ENCODE peak calls at places on chromosome 14, in ten cellular contexts. One of them, this sample, is unnamed.
A peak's percentile ranks its signal among the peaks of the same experiment; 100 is the strongest.

GRCh38 chr14:50093496-50093895 is 22.9 kb downstream of the VCPKMT start:
- DNase-seq in effector memory CD8-positive, alpha-beta T cell: no peak
- DNase-seq in fibroblast of mammary gland: no peak
- DNase-seq in COLO829: no peak
- DNase-seq in GM23338: no peak
- DNase-seq in ACHN: no peak
- DNase-seq in GM19239: no peak
- DNase-seq in stimulated activated CD4-positive, alpha-beta T cell treated with anti-CD3 and anti-CD28 coated beads, TNF-alpha, amount 100 ng/mL, for 4 hours: no peak
- DNase-seq in activated CD4-positive, alpha-beta T cell treated with anti-CD3 and anti-CD28 coated beads, Interleukin-2, amount 50 U/mL, for 48 hours: no peak
- DNase-seq in HL-60: no peak
- DNase-seq in this sample: no peak

GRCh38 chr14:71815110-71815509 is 117.1 kb upstream of the RGS6 start:
- DNase-seq in HL-60: no peak
- DNase-seq in activated CD4-positive, alpha-beta T cell treated with anti-CD3 and anti-CD28 coated beads, Interleukin-2, amount 50 U/mL, for 48 hours: no peak
- DNase-seq in fibroblast of mammary gland: no peak
- DNase-seq in GM19239: no peak
- DNase-seq in GM23338: no peak
- DNase-seq in effector memory CD8-positive, alpha-beta T cell: no peak
- DNase-seq in ACHN: no peak
- DNase-seq in stimulated activated CD4-positive, alpha-beta T cell treated with anti-CD3 and anti-CD28 coated beads, TNF-alpha, amount 100 ng/mL, for 4 hours: no peak
- DNase-seq in COLO829: no peak
- DNase-seq in this sample: no peak

GRCh38 chr14:58299665-58300202 is 1.4 kb downstream of the ARID4A start:
- DNase-seq in activated CD4-positive, alpha-beta T cell treated with anti-CD3 and anti-CD28 coated beads, Interleukin-2, amount 50 U/mL, for 48 hours: peak; percentile 15
- DNase-seq in COLO829: no peak
- DNase-seq in GM23338: peak; percentile 32
- DNase-seq in ACHN: no peak
- DNase-seq in stimulated activated CD4-positive, alpha-beta T cell treated with anti-CD3 and anti-CD28 coated beads, TNF-alpha, amount 100 ng/mL, for 4 hours: no peak
- DNase-seq in HL-60: peak; percentile 7
- DNase-seq in GM19239: no peak
- DNase-seq in fibroblast of mammary gland: no peak
- DNase-seq in effector memory CD8-positive, alpha-beta T cell: no peak
- DNase-seq in this sample: peak; percentile 36

GRCh38 chr14:103346286-103346685 is 12.2 kb downstream of the EIF5 start:
- DNase-seq in effector memory CD8-positive, alpha-beta T cell: no peak
- DNase-seq in GM19239: no peak
- DNase-seq in fibroblast of mammary gland: peak; percentile 33
- DNase-seq in ACHN: no peak
- DNase-seq in GM23338: no peak
- DNase-seq in activated CD4-positive, alpha-beta T cell treated with anti-CD3 and anti-CD28 coated beads, Interleukin-2, amount 50 U/mL, for 48 hours: no peak
- DNase-seq in COLO829: no peak
- DNase-seq in HL-60: no peak
- DNase-seq in stimulated activated CD4-positive, alpha-beta T cell treated with anti-CD3 and anti-CD28 coated beads, TNF-alpha, amount 100 ng/mL, for 4 hours: no peak
- DNase-seq in this sample: no peak

GRCh38 chr14:95472819-95473251 is 43.6 kb downstream of the SYNE3 start:
- DNase-seq in fibroblast of mammary gland: no peak
- DNase-seq in stimulated activated CD4-positive, alpha-beta T cell treated with anti-CD3 and anti-CD28 coated beads, TNF-alpha, amount 100 ng/mL, for 4 hours: no peak
- DNase-seq in HL-60: no peak
- DNase-seq in GM23338: no peak
- DNase-seq in activated CD4-positive, alpha-beta T cell treated with anti-CD3 and anti-CD28 coated beads, Interleukin-2, amount 50 U/mL, for 48 hours: no peak
- DNase-seq in GM19239: no peak
- DNase-seq in COLO829: no peak
- DNase-seq in ACHN: no peak
- DNase-seq in effector memory CD8-positive, alpha-beta T cell: no peak
- DNase-seq in this sample: no peak

GRCh38 chr14:104085889-104086201 is 345 bp downstream of the ASPG start:
- DNase-seq in HL-60: no peak
- DNase-seq in GM23338: peak; percentile 21
- DNase-seq in ACHN: no peak
- DNase-seq in fibroblast of mammary gland: no peak
- DNase-seq in COLO829: no peak
- DNase-seq in effector memory CD8-positive, alpha-beta T cell: no peak
- DNase-seq in stimulated activated CD4-positive, alpha-beta T cell treated with anti-CD3 and anti-CD28 coated beads, TNF-alpha, amount 100 ng/mL, for 4 hours: no peak
- DNase-seq in GM19239: peak; percentile 5
- DNase-seq in activated CD4-positive, alpha-beta T cell treated with anti-CD3 and anti-CD28 coated beads, Interleukin-2, amount 50 U/mL, for 48 hours: no peak
- DNase-seq in this sample: no peak

GRCh38 chr14:20498622-20499021 is 6.7 kb upstream of the RNASE10 start:
- DNase-seq in effector memory CD8-positive, alpha-beta T cell: no peak
- DNase-seq in ACHN: no peak
- DNase-seq in fibroblast of mammary gland: no peak
- DNase-seq in GM19239: no peak
- DNase-seq in activated CD4-positive, alpha-beta T cell treated with anti-CD3 and anti-CD28 coated beads, Interleukin-2, amount 50 U/mL, for 48 hours: no peak
- DNase-seq in HL-60: peak; percentile 84
- DNase-seq in COLO829: no peak
- DNase-seq in stimulated activated CD4-positive, alpha-beta T cell treated with anti-CD3 and anti-CD28 coated beads, TNF-alpha, amount 100 ng/mL, for 4 hours: no peak
- DNase-seq in GM23338: no peak
- DNase-seq in this sample: no peak

GRCh38 chr14:100541621-100542560 is 45.3 kb downstream of the BEGAIN start:
- DNase-seq in ACHN: no peak
- DNase-seq in stimulated activated CD4-positive, alpha-beta T cell treated with anti-CD3 and anti-CD28 coated beads, TNF-alpha, amount 100 ng/mL, for 4 hours: no peak
- DNase-seq in activated CD4-positive, alpha-beta T cell treated with anti-CD3 and anti-CD28 coated beads, Interleukin-2, amount 50 U/mL, for 48 hours: no peak
- DNase-seq in HL-60: no peak
- DNase-seq in fibroblast of mammary gland: no peak
- DNase-seq in GM19239: no peak
- DNase-seq in GM23338: no peak
- DNase-seq in effector memory CD8-positive, alpha-beta T cell: no peak
- DNase-seq in COLO829: no peak
- DNase-seq in this sample: no peak

GRCh38 chr14:89344871-89345270 is 72.2 kb downstream of the FOXN3 start:
- DNase-seq in ACHN: no peak
- DNase-seq in effector memory CD8-positive, alpha-beta T cell: no peak
- DNase-seq in stimulated activated CD4-positive, alpha-beta T cell treated with anti-CD3 and anti-CD28 coated beads, TNF-alpha, amount 100 ng/mL, for 4 hours: no peak
- DNase-seq in COLO829: no peak
- DNase-seq in GM19239: no peak
- DNase-seq in fibroblast of mammary gland: no peak
- DNase-seq in HL-60: no peak
- DNase-seq in activated CD4-positive, alpha-beta T cell treated with anti-CD3 and anti-CD28 coated beads, Interleukin-2, amount 50 U/mL, for 48 hours: no peak
- DNase-seq in GM23338: no peak
- DNase-seq in this sample: no peak

GRCh38 chr14:61695695-61696527 is 598 bp downstream of the HIF1A start:
- DNase-seq in ACHN: peak; percentile 48
- DNase-seq in fibroblast of mammary gland: no peak
- DNase-seq in effector memory CD8-positive, alpha-beta T cell: peak; percentile 19
- DNase-seq in COLO829: peak; percentile 28
- DNase-seq in GM23338: peak; percentile 68
- DNase-seq in stimulated activated CD4-positive, alpha-beta T cell treated with anti-CD3 and anti-CD28 coated beads, TNF-alpha, amount 100 ng/mL, for 4 hours: peak; percentile 39
- DNase-seq in GM19239: no peak
- DNase-seq in activated CD4-positive, alpha-beta T cell treated with anti-CD3 and anti-CD28 coated beads, Interleukin-2, amount 50 U/mL, for 48 hours: peak; percentile 69
- DNase-seq in HL-60: peak; percentile 47
- DNase-seq in this sample: peak; percentile 69

GRCh38 chr14:89428556-89429196 is 11.6 kb upstream of the FOXN3 start:
- DNase-seq in GM23338: no peak
- DNase-seq in GM19239: no peak
- DNase-seq in ACHN: peak; percentile 7
- DNase-seq in fibroblast of mammary gland: no peak
- DNase-seq in effector memory CD8-positive, alpha-beta T cell: no peak
- DNase-seq in COLO829: no peak
- DNase-seq in HL-60: no peak
- DNase-seq in activated CD4-positive, alpha-beta T cell treated with anti-CD3 and anti-CD28 coated beads, Interleukin-2, amount 50 U/mL, for 48 hours: no peak
- DNase-seq in stimulated activated CD4-positive, alpha-beta T cell treated with anti-CD3 and anti-CD28 coated beads, TNF-alpha, amount 100 ng/mL, for 4 hours: no peak
- DNase-seq in this sample: no peak

GRCh38 chr14:23242076-23242475 is 4.3 kb downstream of the RNF212B start:
- DNase-seq in stimulated activated CD4-positive, alpha-beta T cell treated with anti-CD3 and anti-CD28 coated beads, TNF-alpha, amount 100 ng/mL, for 4 hours: no peak
- DNase-seq in ACHN: no peak
- DNase-seq in GM19239: no peak
- DNase-seq in GM23338: no peak
- DNase-seq in fibroblast of mammary gland: no peak
- DNase-seq in activated CD4-positive, alpha-beta T cell treated with anti-CD3 and anti-CD28 coated beads, Interleukin-2, amount 50 U/mL, for 48 hours: no peak
- DNase-seq in COLO829: no peak
- DNase-seq in effector memory CD8-positive, alpha-beta T cell: no peak
- DNase-seq in HL-60: no peak
- DNase-seq in this sample: no peak

GRCh38 chr14:24630872-24631477 is 3.0 kb downstream of the GZMB start:
- DNase-seq in GM19239: no peak
- DNase-seq in stimulated activated CD4-positive, alpha-beta T cell treated with anti-CD3 and anti-CD28 coated beads, TNF-alpha, amount 100 ng/mL, for 4 hours: no peak
- DNase-seq in GM23338: no peak
- DNase-seq in activated CD4-positive, alpha-beta T cell treated with anti-CD3 and anti-CD28 coated beads, Interleukin-2, amount 50 U/mL, for 48 hours: no peak
- DNase-seq in HL-60: no peak
- DNase-seq in fibroblast of mammary gland: peak; percentile 49
- DNase-seq in ACHN: no peak
- DNase-seq in COLO829: no peak
- DNase-seq in effector memory CD8-positive, alpha-beta T cell: no peak
- DNase-seq in this sample: no peak

GRCh38 chr14:69662636-69663321 is 51.4 kb downstream of the SUSD6 start:
- DNase-seq in ACHN: no peak
- DNase-seq in GM23338: no peak
- DNase-seq in effector memory CD8-positive, alpha-beta T cell: no peak
- DNase-seq in activated CD4-positive, alpha-beta T cell treated with anti-CD3 and anti-CD28 coated beads, Interleukin-2, amount 50 U/mL, for 48 hours: no peak
- DNase-seq in GM19239: no peak
- DNase-seq in stimulated activated CD4-positive, alpha-beta T cell treated with anti-CD3 and anti-CD28 coated beads, TNF-alpha, amount 100 ng/mL, for 4 hours: no peak
- DNase-seq in HL-60: no peak
- DNase-seq in COLO829: no peak
- DNase-seq in fibroblast of mammary gland: no peak
- DNase-seq in this sample: no peak

GRCh38 chr14:76904100-76904739 is 78.0 kb downstream of the LRRC74A start:
- DNase-seq in stimulated activated CD4-positive, alpha-beta T cell treated with anti-CD3 and anti-CD28 coated beads, TNF-alpha, amount 100 ng/mL, for 4 hours: no peak
- DNase-seq in HL-60: no peak
- DNase-seq in fibroblast of mammary gland: peak; percentile 97
- DNase-seq in ACHN: peak; percentile 43
- DNase-seq in effector memory CD8-positive, alpha-beta T cell: no peak
- DNase-seq in activated CD4-positive, alpha-beta T cell treated with anti-CD3 and anti-CD28 coated beads, Interleukin-2, amount 50 U/mL, for 48 hours: no peak
- DNase-seq in GM23338: no peak
- DNase-seq in GM19239: no peak
- DNase-seq in COLO829: peak; percentile 77
- DNase-seq in this sample: no peak

GRCh38 chr14:55075628-55076027 is 24.2 kb downstream of the MAPK1IP1L start:
- DNase-seq in activated CD4-positive, alpha-beta T cell treated with anti-CD3 and anti-CD28 coated beads, Interleukin-2, amount 50 U/mL, for 48 hours: no peak
- DNase-seq in ACHN: no peak
- DNase-seq in COLO829: no peak
- DNase-seq in GM23338: no peak
- DNase-seq in HL-60: no peak
- DNase-seq in GM19239: no peak
- DNase-seq in stimulated activated CD4-positive, alpha-beta T cell treated with anti-CD3 and anti-CD28 coated beads, TNF-alpha, amount 100 ng/mL, for 4 hours: no peak
- DNase-seq in fibroblast of mammary gland: peak; percentile 23
- DNase-seq in effector memory CD8-positive, alpha-beta T cell: no peak
- DNase-seq in this sample: no peak

GRCh38 chr14:96938946-96939345 is 141.8 kb downstream of the VRK1 start:
- DNase-seq in COLO829: no peak
- DNase-seq in effector memory CD8-positive, alpha-beta T cell: no peak
- DNase-seq in GM23338: peak; percentile 51
- DNase-seq in ACHN: no peak
- DNase-seq in HL-60: no peak
- DNase-seq in activated CD4-positive, alpha-beta T cell treated with anti-CD3 and anti-CD28 coated beads, Interleukin-2, amount 50 U/mL, for 48 hours: peak; percentile 13
- DNase-seq in stimulated activated CD4-positive, alpha-beta T cell treated with anti-CD3 and anti-CD28 coated beads, TNF-alpha, amount 100 ng/mL, for 4 hours: no peak
- DNase-seq in GM19239: no peak
- DNase-seq in fibroblast of mammary gland: no peak
- DNase-seq in this sample: no peak